ENCODE peak calls at places on chromosome 16, in seven cellular contexts. A is non-pigmented ciliary epithelial cell, Y is activated gamma-delta T cell treated with Interleukin-2 at 50 U/mL for 16 hours, N is GM04503, F is ACHN, S is mucosa of gallbladder, T is stomach. C is an unnamed sample.

GRCh38 chr16:50470687-50471086 is 77.5 kb upstream of the NKD1 start:
- DNase-seq in A (no peak), N (no peak), T (no peak), Y (no peak), S (no peak), F (no peak), C (no peak)

GRCh38 chr16:85810097-85810741 is 10.7 kb downstream of the COX4I1 start:
- DNase-seq in N (no peak), S (no peak), Y (no peak), A (no peak), T (no peak), F (no peak), C (no peak)

GRCh38 chr16:85438981-85439639 is 174.0 kb upstream of the GSE1 start:
- DNase-seq in Y (no peak), A (no peak), N (no peak), S (no peak), F (no peak), T (no peak), C (no peak)

GRCh38 chr16:53821487-53821886 is 117.5 kb downstream of the FTO start:
- DNase-seq in T (no peak), A (no peak), S (no peak), F (peak), N (no peak), Y (no peak), C (no peak)

GRCh38 chr16:16974192-16974591 is 496.6 kb downstream of the XYLT1 start:
- DNase-seq in T (no peak), A (no peak), Y (no peak), N (no peak), F (no peak), S (no peak), C (no peak)

GRCh38 chr16:87278191-87279093 is 38.8 kb downstream of the C16orf95 start:
- DNase-seq in Y (peak), T (peak), S (peak), N (peak), F (peak), A (peak), C (peak)

GRCh38 chr16:5017678-5017969 is 16.1 kb downstream of the NAGPA start:
- DNase-seq in S (no peak), Y (no peak), N (no peak), A (no peak), T (no peak), F (no peak), C (no peak)

GRCh38 chr16:49492896-49493620 is 119.5 kb downstream of the C16orf78 start:
- DNase-seq in N (no peak), A (no peak), Y (no peak), S (no peak), F (no peak), T (no peak), C (no peak)

GRCh38 chr16:8958344-8958808 is 5.3 kb downstream of the USP7 start:
- DNase-seq in Y (no peak), S (no peak), A (no peak), T (no peak), N (peak), F (peak), C (peak)

GRCh38 chr16:83743241-83743640 is 64.5 kb upstream of the HSBP1 start:
- DNase-seq in N (no peak), Y (no peak), T (no peak), F (no peak), A (no peak), S (no peak), C (no peak)

GRCh38 chr16:48959204-48959603 is 322.4 kb downstream of the CBLN1 start:
- DNase-seq in Y (no peak), A (no peak), N (no peak), S (no peak), T (no peak), F (no peak), C (no peak)